ENCODE peak calls at places on chromosome 4, in eight cellular contexts. One of them, this sample, is unnamed.

GRCh38 chr4:155353923-155354540 is 22.7 kb downstream of the MAP9 start:
- DNase-seq in glomerular endothelial cell: no peak
- DNase-seq in activated T-cell treated with anti-CD3 and anti-CD28 coated beads for 24 hours: peak
- DNase-seq in midbrain: peak
- DNase-seq in astrocyte: peak
- DNase-seq in LoVo: peak
- DNase-seq in fibroblast of lung: peak
- DNase-seq in B cell: no peak
- DNase-seq in this sample: no peak

GRCh38 chr4:932713-933070 is 432 bp downstream of the TMEM175 start:
- DNase-seq in glomerular endothelial cell: no peak
- DNase-seq in activated T-cell treated with anti-CD3 and anti-CD28 coated beads for 24 hours: no peak
- DNase-seq in midbrain: no peak
- DNase-seq in astrocyte: peak
- DNase-seq in LoVo: peak
- DNase-seq in fibroblast of lung: no peak
- DNase-seq in B cell: no peak
- DNase-seq in this sample: no peak

GRCh38 chr4:86338521-86338920 is 21.3 kb downstream of the MAPK10 start:
- DNase-seq in glomerular endothelial cell: no peak
- DNase-seq in activated T-cell treated with anti-CD3 and anti-CD28 coated beads for 24 hours: no peak
- DNase-seq in midbrain: no peak
- DNase-seq in astrocyte: peak
- DNase-seq in LoVo: no peak
- DNase-seq in fibroblast of lung: peak
- DNase-seq in B cell: no peak
- DNase-seq in this sample: no peak

GRCh38 chr4:131584587-131584986 is 1564.5 kb upstream of the PCDH10 start:
- DNase-seq in glomerular endothelial cell: no peak
- DNase-seq in activated T-cell treated with anti-CD3 and anti-CD28 coated beads for 24 hours: no peak
- DNase-seq in midbrain: no peak
- DNase-seq in astrocyte: no peak
- DNase-seq in LoVo: no peak
- DNase-seq in fibroblast of lung: no peak
- DNase-seq in B cell: no peak
- DNase-seq in this sample: no peak

GRCh38 chr4:88722276-88722780 is 24.7 kb upstream of the NAP1L5 start:
- DNase-seq in glomerular endothelial cell: no peak
- DNase-seq in activated T-cell treated with anti-CD3 and anti-CD28 coated beads for 24 hours: no peak
- DNase-seq in midbrain: no peak
- DNase-seq in astrocyte: no peak
- DNase-seq in LoVo: no peak
- DNase-seq in fibroblast of lung: no peak
- DNase-seq in B cell: no peak
- DNase-seq in this sample: no peak

GRCh38 chr4:10664408-10664807 is 20.2 kb downstream of the CLNK start:
- DNase-seq in glomerular endothelial cell: peak
- DNase-seq in activated T-cell treated with anti-CD3 and anti-CD28 coated beads for 24 hours: no peak
- DNase-seq in midbrain: no peak
- DNase-seq in astrocyte: peak
- DNase-seq in LoVo: no peak
- DNase-seq in fibroblast of lung: peak
- DNase-seq in B cell: no peak
- DNase-seq in this sample: no peak

GRCh38 chr4:117545042-117545441 is 459.7 kb upstream of the TRAM1L1 start:
- DNase-seq in glomerular endothelial cell: no peak
- DNase-seq in activated T-cell treated with anti-CD3 and anti-CD28 coated beads for 24 hours: no peak
- DNase-seq in midbrain: no peak
- DNase-seq in astrocyte: peak
- DNase-seq in LoVo: no peak
- DNase-seq in fibroblast of lung: peak
- DNase-seq in B cell: no peak
- DNase-seq in this sample: no peak

GRCh38 chr4:46425775-46426400 is 36.0 kb upstream of the GABRA2 start:
- DNase-seq in glomerular endothelial cell: no peak
- DNase-seq in activated T-cell treated with anti-CD3 and anti-CD28 coated beads for 24 hours: no peak
- DNase-seq in midbrain: no peak
- DNase-seq in astrocyte: no peak
- DNase-seq in LoVo: no peak
- DNase-seq in fibroblast of lung: no peak
- DNase-seq in B cell: no peak
- DNase-seq in this sample: no peak

GRCh38 chr4:86481429-86481828 is 112.7 kb upstream of the PTPN13 start:
- DNase-seq in glomerular endothelial cell: no peak
- DNase-seq in activated T-cell treated with anti-CD3 and anti-CD28 coated beads for 24 hours: no peak
- DNase-seq in midbrain: no peak
- DNase-seq in astrocyte: no peak
- DNase-seq in LoVo: no peak
- DNase-seq in fibroblast of lung: peak
- DNase-seq in B cell: no peak
- DNase-seq in this sample: no peak

GRCh38 chr4:184328022-184328736 is 110.5 kb upstream of the ENPP6 start:
- DNase-seq in glomerular endothelial cell: no peak
- DNase-seq in activated T-cell treated with anti-CD3 and anti-CD28 coated beads for 24 hours: no peak
- DNase-seq in midbrain: no peak
- DNase-seq in astrocyte: no peak
- DNase-seq in LoVo: no peak
- DNase-seq in fibroblast of lung: no peak
- DNase-seq in B cell: peak
- DNase-seq in this sample: no peak

GRCh38 chr4:89681219-89681618 is 155.7 kb downstream of the SNCA start:
- DNase-seq in glomerular endothelial cell: no peak
- DNase-seq in activated T-cell treated with anti-CD3 and anti-CD28 coated beads for 24 hours: no peak
- DNase-seq in midbrain: no peak
- DNase-seq in astrocyte: no peak
- DNase-seq in LoVo: peak
- DNase-seq in fibroblast of lung: no peak
- DNase-seq in B cell: no peak
- DNase-seq in this sample: peak

GRCh38 chr4:16513876-16514275 is 287.6 kb upstream of the TAPT1 start:
- DNase-seq in glomerular endothelial cell: peak
- DNase-seq in activated T-cell treated with anti-CD3 and anti-CD28 coated beads for 24 hours: no peak
- DNase-seq in midbrain: no peak
- DNase-seq in astrocyte: peak
- DNase-seq in LoVo: no peak
- DNase-seq in fibroblast of lung: peak
- DNase-seq in B cell: no peak
- DNase-seq in this sample: no peak

GRCh38 chr4:57153207-57153606 is 43.0 kb upstream of the IGFBP7 start:
- DNase-seq in glomerular endothelial cell: no peak
- DNase-seq in activated T-cell treated with anti-CD3 and anti-CD28 coated beads for 24 hours: no peak
- DNase-seq in midbrain: no peak
- DNase-seq in astrocyte: no peak
- DNase-seq in LoVo: no peak
- DNase-seq in fibroblast of lung: no peak
- DNase-seq in B cell: no peak
- DNase-seq in this sample: no peak

GRCh38 chr4:5993063-5993745 is 25.0 kb downstream of the C4orf50 start:
- DNase-seq in glomerular endothelial cell: no peak
- DNase-seq in activated T-cell treated with anti-CD3 and anti-CD28 coated beads for 24 hours: no peak
- DNase-seq in midbrain: no peak
- DNase-seq in astrocyte: no peak
- DNase-seq in LoVo: no peak
- DNase-seq in fibroblast of lung: no peak
- DNase-seq in B cell: no peak
- DNase-seq in this sample: no peak

GRCh38 chr4:101835121-101835904 is 44.8 kb downstream of the BANK1 start:
- DNase-seq in glomerular endothelial cell: peak
- DNase-seq in activated T-cell treated with anti-CD3 and anti-CD28 coated beads for 24 hours: no peak
- DNase-seq in midbrain: peak
- DNase-seq in astrocyte: peak
- DNase-seq in LoVo: no peak
- DNase-seq in fibroblast of lung: peak
- DNase-seq in B cell: no peak
- DNase-seq in this sample: no peak

GRCh38 chr4:20591571-20592455 is 108.4 kb upstream of the PACRGL start:
- DNase-seq in glomerular endothelial cell: no peak
- DNase-seq in activated T-cell treated with anti-CD3 and anti-CD28 coated beads for 24 hours: no peak
- DNase-seq in midbrain: no peak
- DNase-seq in astrocyte: no peak
- DNase-seq in LoVo: peak
- DNase-seq in fibroblast of lung: no peak
- DNase-seq in B cell: no peak
- DNase-seq in this sample: no peak

GRCh38 chr4:188960411-188961093 is 821.3 kb downstream of the TRIML1 start:
- DNase-seq in glomerular endothelial cell: no peak
- DNase-seq in activated T-cell treated with anti-CD3 and anti-CD28 coated beads for 24 hours: no peak
- DNase-seq in midbrain: no peak
- DNase-seq in astrocyte: peak
- DNase-seq in LoVo: no peak
- DNase-seq in fibroblast of lung: peak
- DNase-seq in B cell: no peak
- DNase-seq in this sample: no peak

GRCh38 chr4:2698504-2698903 is 57.6 kb downstream of the TNIP2 start:
- DNase-seq in glomerular endothelial cell: no peak
- DNase-seq in activated T-cell treated with anti-CD3 and anti-CD28 coated beads for 24 hours: no peak
- DNase-seq in midbrain: no peak
- DNase-seq in astrocyte: no peak
- DNase-seq in LoVo: no peak
- DNase-seq in fibroblast of lung: no peak
- DNase-seq in B cell: no peak
- DNase-seq in this sample: no peak

GRCh38 chr4:2935762-2936743 is 27.2 kb downstream of the NOP14 start:
- DNase-seq in glomerular endothelial cell: no peak
- DNase-seq in activated T-cell treated with anti-CD3 and anti-CD28 coated beads for 24 hours: peak
- DNase-seq in midbrain: no peak
- DNase-seq in astrocyte: peak
- DNase-seq in LoVo: peak
- DNase-seq in fibroblast of lung: peak
- DNase-seq in B cell: no peak
- DNase-seq in this sample: no peak

GRCh38 chr4:41746440-41747229 is 1.9 kb downstream of the PHOX2B start:
- DNase-seq in glomerular endothelial cell: no peak
- DNase-seq in activated T-cell treated with anti-CD3 and anti-CD28 coated beads for 24 hours: no peak
- DNase-seq in midbrain: no peak
- DNase-seq in astrocyte: no peak
- DNase-seq in LoVo: no peak
- DNase-seq in fibroblast of lung: no peak
- DNase-seq in B cell: no peak
- DNase-seq in this sample: no peak

GRCh38 chr4:10084651-10085320 is 31.8 kb downstream of the WDR1 start:
- DNase-seq in glomerular endothelial cell: no peak
- DNase-seq in activated T-cell treated with anti-CD3 and anti-CD28 coated beads for 24 hours: no peak
- DNase-seq in midbrain: no peak
- DNase-seq in astrocyte: no peak
- DNase-seq in LoVo: no peak
- DNase-seq in fibroblast of lung: no peak
- DNase-seq in B cell: no peak
- DNase-seq in this sample: no peak

GRCh38 chr4:26410385-26411293 is 79.6 kb downstream of the CCKAR start:
- DNase-seq in glomerular endothelial cell: peak
- DNase-seq in activated T-cell treated with anti-CD3 and anti-CD28 coated beads for 24 hours: no peak
- DNase-seq in midbrain: peak
- DNase-seq in astrocyte: no peak
- DNase-seq in LoVo: peak
- DNase-seq in fibroblast of lung: peak
- DNase-seq in B cell: no peak
- DNase-seq in this sample: peak

GRCh38 chr4:67273676-67274075 is 271.6 kb downstream of the CENPC start:
- DNase-seq in glomerular endothelial cell: no peak
- DNase-seq in activated T-cell treated with anti-CD3 and anti-CD28 coated beads for 24 hours: no peak
- DNase-seq in midbrain: no peak
- DNase-seq in astrocyte: no peak
- DNase-seq in LoVo: no peak
- DNase-seq in fibroblast of lung: no peak
- DNase-seq in B cell: no peak
- DNase-seq in this sample: no peak

GRCh38 chr4:150078041-150078995 is at the start of gene DCLK2:
- DNase-seq in glomerular endothelial cell: no peak
- DNase-seq in activated T-cell treated with anti-CD3 and anti-CD28 coated beads for 24 hours: no peak
- DNase-seq in midbrain: peak
- DNase-seq in astrocyte: peak
- DNase-seq in LoVo: peak
- DNase-seq in fibroblast of lung: peak
- DNase-seq in B cell: no peak
- DNase-seq in this sample: peak

GRCh38 chr4:35102111-35102510 is 1142.2 kb downstream of the ARAP2 start:
- DNase-seq in glomerular endothelial cell: no peak
- DNase-seq in activated T-cell treated with anti-CD3 and anti-CD28 coated beads for 24 hours: no peak
- DNase-seq in midbrain: no peak
- DNase-seq in astrocyte: no peak
- DNase-seq in LoVo: no peak
- DNase-seq in fibroblast of lung: no peak
- DNase-seq in B cell: no peak
- DNase-seq in this sample: no peak

GRCh38 chr4:25795566-25796454 is 67.0 kb downstream of the SEL1L3 start:
- DNase-seq in glomerular endothelial cell: no peak
- DNase-seq in activated T-cell treated with anti-CD3 and anti-CD28 coated beads for 24 hours: no peak
- DNase-seq in midbrain: no peak
- DNase-seq in astrocyte: peak
- DNase-seq in LoVo: no peak
- DNase-seq in fibroblast of lung: peak
- DNase-seq in B cell: no peak
- DNase-seq in this sample: no peak

GRCh38 chr4:42480774-42481173 is 83.5 kb downstream of the SHISA3 start:
- DNase-seq in glomerular endothelial cell: no peak
- DNase-seq in activated T-cell treated with anti-CD3 and anti-CD28 coated beads for 24 hours: no peak
- DNase-seq in midbrain: no peak
- DNase-seq in astrocyte: peak
- DNase-seq in LoVo: no peak
- DNase-seq in fibroblast of lung: peak
- DNase-seq in B cell: no peak
- DNase-seq in this sample: no peak

GRCh38 chr4:76199664-76200211 is 13.9 kb downstream of the SCARB2 start:
- DNase-seq in glomerular endothelial cell: no peak
- DNase-seq in activated T-cell treated with anti-CD3 and anti-CD28 coated beads for 24 hours: no peak
- DNase-seq in midbrain: peak
- DNase-seq in astrocyte: peak
- DNase-seq in LoVo: no peak
- DNase-seq in fibroblast of lung: peak
- DNase-seq in B cell: peak
- DNase-seq in this sample: no peak

GRCh38 chr4:7911044-7911578 is 28.6 kb downstream of the AFAP1 start:
- DNase-seq in glomerular endothelial cell: no peak
- DNase-seq in activated T-cell treated with anti-CD3 and anti-CD28 coated beads for 24 hours: no peak
- DNase-seq in midbrain: no peak
- DNase-seq in astrocyte: peak
- DNase-seq in LoVo: no peak
- DNase-seq in fibroblast of lung: peak
- DNase-seq in B cell: no peak
- DNase-seq in this sample: no peak

GRCh38 chr4:42078184-42078801 is 74.2 kb downstream of the BEND4 start:
- DNase-seq in glomerular endothelial cell: no peak
- DNase-seq in activated T-cell treated with anti-CD3 and anti-CD28 coated beads for 24 hours: no peak
- DNase-seq in midbrain: no peak
- DNase-seq in astrocyte: no peak
- DNase-seq in LoVo: no peak
- DNase-seq in fibroblast of lung: no peak
- DNase-seq in B cell: no peak
- DNase-seq in this sample: no peak

GRCh38 chr4:48300004-48300403 is 30.4 kb upstream of the TEC start:
- DNase-seq in glomerular endothelial cell: no peak
- DNase-seq in activated T-cell treated with anti-CD3 and anti-CD28 coated beads for 24 hours: no peak
- DNase-seq in midbrain: no peak
- DNase-seq in astrocyte: peak
- DNase-seq in LoVo: no peak
- DNase-seq in fibroblast of lung: peak
- DNase-seq in B cell: no peak
- DNase-seq in this sample: no peak

GRCh38 chr4:83751336-83751949 is 215.5 kb downstream of the GPAT3 start:
- DNase-seq in glomerular endothelial cell: no peak
- DNase-seq in activated T-cell treated with anti-CD3 and anti-CD28 coated beads for 24 hours: no peak
- DNase-seq in midbrain: no peak
- DNase-seq in astrocyte: peak
- DNase-seq in LoVo: peak
- DNase-seq in fibroblast of lung: peak
- DNase-seq in B cell: no peak
- DNase-seq in this sample: no peak

GRCh38 chr4:108109111-108109510 is 59.6 kb downstream of the LEF1 start:
- DNase-seq in glomerular endothelial cell: no peak
- DNase-seq in activated T-cell treated with anti-CD3 and anti-CD28 coated beads for 24 hours: no peak
- DNase-seq in midbrain: no peak
- DNase-seq in astrocyte: no peak
- DNase-seq in LoVo: no peak
- DNase-seq in fibroblast of lung: no peak
- DNase-seq in B cell: no peak
- DNase-seq in this sample: no peak

GRCh38 chr4:185587444-185588161 is 52.3 kb upstream of the PDLIM3 start:
- DNase-seq in glomerular endothelial cell: no peak
- DNase-seq in activated T-cell treated with anti-CD3 and anti-CD28 coated beads for 24 hours: peak
- DNase-seq in midbrain: no peak
- DNase-seq in astrocyte: no peak
- DNase-seq in LoVo: no peak
- DNase-seq in fibroblast of lung: no peak
- DNase-seq in B cell: peak
- DNase-seq in this sample: no peak